ENCODE peak calls at places on chromosomes 11 and 22, in seven cellular contexts. K is gastrocnemius medialis, B is endothelial cell of umbilical vein, X is heart left ventricle, A is ovary, P is sigmoid colon, R is A549. H is an unnamed sample.

GRCh38 chr11:28153586-28153985 is 45.4 kb downstream of the METTL15 start:
- DNase-seq in K (no peak), B (no peak), X (no peak), A (no peak), P (no peak), R (no peak), H (no peak)

GRCh38 chr11:3860360-3860759 is 4.9 kb downstream of the STIM1 start:
- DNase-seq in K (no peak), B (no peak), X (no peak), A (no peak), P (no peak), R (no peak), H (no peak)

GRCh38 chr11:100674212-100674611 is 12.9 kb upstream of the ARHGAP42 start:
- DNase-seq in K (no peak), B (no peak), X (no peak), A (no peak), P (no peak), R (no peak), H (no peak)

GRCh38 chr11:75338516-75339218 is 12.8 kb downstream of the ARRB1 start:
- DNase-seq in K (no peak), B (peak), X (peak), A (no peak), P (peak), R (no peak), H (peak)

GRCh38 chr11:11774928-11775327 is 66.8 kb upstream of the USP47 start:
- DNase-seq in K (no peak), B (no peak), X (no peak), A (no peak), P (no peak), R (no peak), H (no peak)

GRCh38 chr11:94849836-94850235 is 81.7 kb downstream of the AMOTL1 start:
- DNase-seq in K (no peak), B (no peak), X (peak), A (peak), P (no peak), R (no peak), H (no peak)

GRCh38 chr11:492416-493226 is 14.4 kb downstream of the RNH1 start:
- DNase-seq in K (no peak), B (no peak), X (peak), A (no peak), P (no peak), R (no peak), H (no peak)

GRCh38 chr22:27919943-27920755 is 1.1 kb upstream of the PITPNB start:
- DNase-seq in K (peak), B (peak), X (peak), A (peak), P (peak), R (peak), H (no peak)

GRCh38 chr22:37416389-37416788 is 10.9 kb downstream of the ELFN2 start:
- DNase-seq in K (no peak), B (no peak), X (no peak), A (no peak), P (no peak), R (no peak), H (no peak)

DNA sequence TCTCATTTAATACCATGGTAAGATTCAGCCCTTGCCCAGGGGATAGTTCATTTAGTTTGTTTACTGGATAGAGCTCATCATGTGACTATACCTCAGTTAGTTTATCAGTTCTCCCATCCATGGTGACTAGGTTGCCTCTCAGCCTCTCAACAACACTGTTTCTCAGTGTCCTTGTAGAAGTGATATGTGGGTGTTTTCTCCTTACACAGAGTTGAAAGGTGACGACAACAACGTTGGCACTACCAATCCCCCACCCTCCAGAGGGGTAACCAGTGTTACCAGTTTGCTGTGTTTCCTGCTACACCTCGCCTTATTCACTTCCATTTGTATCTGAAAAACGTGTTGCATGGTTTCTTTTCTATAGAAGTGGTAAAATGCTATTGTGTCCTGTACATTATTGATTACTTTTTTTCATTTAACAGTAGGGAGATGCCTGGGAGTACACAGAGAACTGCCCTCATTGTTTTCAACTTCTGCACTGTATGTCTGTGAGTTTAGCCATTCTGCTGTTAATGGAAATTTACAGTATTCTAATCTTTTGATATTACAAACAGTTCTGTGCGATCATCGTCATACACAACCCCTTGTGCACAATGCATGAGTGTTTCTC is 11.6 kb downstream of the NEAT1 start:
- DNase-seq in K (no peak), B (peak), X (no peak), A (no peak), P (peak), R (peak), H (peak)
- TF ChIP-seq POLR2A in K (no peak), B (no peak), X (no peak), A (no peak), P (peak), R (no peak), H (peak)

GRCh38 chr22:44154431-44154942 is 26.2 kb upstream of the PARVG start:
- DNase-seq in K (no peak), B (no peak), X (no peak), A (no peak), P (no peak), R (no peak), H (no peak)
- TF ChIP-seq POLR2A in K (no peak), B (no peak), X (no peak), A (no peak), P (no peak), R (no peak), H (no peak)

GRCh38 chr11:22192642-22193347 is at the start of gene ANO5:
- DNase-seq in K (peak), B (peak), X (peak), A (peak), P (peak), R (peak), H (peak)
- TF ChIP-seq POLR2A in K (peak), B (no peak), X (peak), A (no peak), P (no peak), R (peak), H (no peak)

DNA sequence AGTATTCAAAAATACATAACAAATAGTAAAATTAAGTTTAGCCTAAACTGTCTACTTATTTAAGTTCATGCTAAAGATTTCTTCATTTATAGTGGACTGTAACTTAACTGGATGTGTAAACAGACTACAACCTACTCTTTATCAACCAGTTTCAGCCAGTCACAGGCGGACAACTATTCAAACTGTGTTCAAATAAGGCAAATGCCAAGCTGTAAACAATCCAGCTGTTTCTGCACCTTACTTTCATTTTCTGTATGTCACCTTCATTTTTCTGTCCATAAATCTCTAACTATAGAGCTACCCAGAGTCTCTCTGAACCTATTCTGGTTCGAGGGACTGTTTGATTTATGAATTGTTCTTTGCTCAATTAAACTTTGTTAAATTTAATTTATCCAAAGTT is 992.8 kb downstream of the DLG2 start:
- DNase-seq in K (no peak), B (no peak), X (no peak), A (no peak), P (no peak), R (no peak), H (no peak)
- TF ChIP-seq POLR2A in K (no peak), B (no peak), X (no peak), A (no peak), P (no peak), R (no peak), H (no peak)

DNA sequence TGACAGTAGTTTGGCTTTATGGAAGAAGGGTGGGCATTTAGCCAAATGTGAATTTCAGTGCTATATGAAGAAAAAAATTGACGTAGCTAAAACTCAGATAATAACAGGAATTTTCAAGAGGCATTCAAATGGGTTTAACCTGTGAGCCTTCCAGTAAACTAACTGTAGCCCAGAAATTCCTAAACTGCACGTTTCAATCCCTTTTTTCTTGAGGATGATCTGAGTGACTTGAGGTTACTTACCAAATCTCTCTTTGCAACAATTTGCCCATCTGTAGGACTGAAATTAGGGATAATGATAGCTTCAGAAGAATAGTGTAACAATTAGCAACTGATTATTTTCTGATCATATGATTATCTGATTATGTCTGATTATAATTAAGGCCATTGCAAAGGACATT is 91.1 kb downstream of the EXT2 start:
- DNase-seq in K (no peak), B (no peak), X (no peak), A (no peak), P (no peak), R (no peak), H (no peak)
- TF ChIP-seq POLR2A in K (no peak), B (no peak), X (no peak), A (no peak), P (no peak), R (no peak), H (no peak)

DNA sequence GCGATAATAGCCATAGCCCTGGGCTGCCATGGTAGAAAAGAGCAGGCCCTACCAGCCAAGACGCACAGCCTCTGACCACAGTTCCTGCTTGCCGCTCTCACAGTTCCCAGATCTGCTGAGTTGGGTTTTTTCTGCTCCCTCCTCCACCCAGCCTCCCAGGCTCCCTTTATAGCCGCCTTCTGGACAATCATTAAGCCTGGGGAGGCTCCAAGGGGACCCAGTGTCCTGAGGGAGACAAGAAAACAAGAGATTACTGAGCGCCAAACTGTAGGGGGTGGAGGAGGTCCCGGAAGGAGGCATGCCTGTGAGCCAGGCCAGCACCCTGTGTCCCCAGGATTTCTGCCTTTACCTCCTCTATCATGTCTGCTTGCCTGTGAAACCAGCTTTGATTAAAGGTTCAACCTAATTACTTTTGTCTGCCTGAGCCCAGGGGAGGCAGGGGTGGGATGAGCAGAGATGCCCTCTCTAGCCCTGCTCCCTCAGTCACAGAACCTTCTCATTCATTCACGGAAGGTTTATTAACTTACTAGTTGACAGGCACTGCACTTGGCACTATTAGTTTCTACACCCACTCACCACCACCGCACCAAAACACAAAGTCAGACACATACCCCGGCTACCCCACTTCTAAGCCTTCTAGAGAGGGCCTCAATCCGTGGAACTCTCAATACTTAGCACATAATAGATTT is 1.2 kb downstream of the SLC37A4 start:
- DNase-seq in K (peak), B (no peak), X (peak), A (no peak), P (peak), R (no peak), H (peak)
- TF ChIP-seq POLR2A in K (no peak), B (no peak), X (no peak), A (no peak), P (no peak), R (no peak), H (peak)

GRCh38 chr22:30289980-30290313 is 642 bp upstream of the CASTOR1 start:
- DNase-seq in K (no peak), B (no peak), X (no peak), A (no peak), P (no peak), R (no peak), H (no peak)
- TF ChIP-seq POLR2A in K (no peak), B (no peak), X (no peak), A (peak), P (no peak), R (no peak), H (no peak)

GRCh38 chr11:68808787-68809186 is 32.9 kb downstream of the CPT1A start:
- DNase-seq in K (no peak), B (no peak), X (no peak), A (no peak), P (no peak), R (no peak), H (no peak)
- TF ChIP-seq POLR2A in K (no peak), B (no peak), X (no peak), A (no peak), P (no peak), R (no peak), H (no peak)

H was measured in erythroblast.